ENCODE peak calls at places on chromosomes 2 and 18, in five cellular contexts. R, S, V, A and O are unnamed samples.

GRCh38 chr18:76459687-76460350 is 35.2 kb downstream of the ZNF516 start:
- DNase-seq in S (peak; percentile 74), A (no peak), V (no peak), R (peak; percentile 78), O (peak; percentile 81)

GRCh38 chr18:3207565-3207964 is 12.2 kb downstream of the MYOM1 start:
- DNase-seq in A (peak; percentile 55), R (no peak), S (no peak), V (no peak), O (no peak)

GRCh38 chr18:65016631-65017371 is 734.0 kb upstream of the CDH7 start:
- DNase-seq in V (no peak), S (no peak), R (no peak), A (no peak), O (no peak)

GRCh38 chr18:41378628-41379027 is 576.4 kb upstream of the PIK3C3 start:
- DNase-seq in A (no peak), R (no peak), S (peak; percentile 2), V (no peak), O (no peak)

GRCh38 chr2:1891147-1891546 is 146.8 kb upstream of the PXDN start:
- DNase-seq in V (no peak), S (no peak), R (no peak), A (no peak), O (no peak)

GRCh38 chr18:67217551-67218166 is 298.9 kb downstream of the DSEL start:
- DNase-seq in A (no peak), R (no peak), V (peak; percentile 62), S (peak; percentile 35), O (no peak)

GRCh38 chr2:227043981-227044380 is 120.0 kb downstream of the COL4A4 start:
- DNase-seq in R (no peak), V (no peak), A (no peak), S (no peak), O (no peak)

GRCh38 chr2:157221394-157221988 is 36.0 kb upstream of the GALNT5 start:
- DNase-seq in A (no peak), R (no peak), S (no peak), V (no peak), O (no peak)

GRCh38 chr18:621181-621580 is 24.4 kb downstream of the CLUL1 start:
- DNase-seq in A (no peak), S (no peak), V (no peak), R (no peak), O (no peak)

GRCh38 chr2:109677815-109678580 is 63.8 kb downstream of the SOWAHC start:
- DNase-seq in A (no peak), V (no peak), R (no peak), S (no peak), O (no peak)

GRCh38 chr2:113857454-113857853 is 32.4 kb upstream of the ACTR3 start:
- DNase-seq in R (no peak), V (no peak), S (no peak), A (no peak), O (no peak)

GRCh38 chr18:79952996-79953559 is 1.6 kb upstream of the SLC66A2 start:
- DNase-seq in A (no peak), S (no peak), V (peak; percentile 73), R (peak; percentile 68), O (peak; percentile 93)

GRCh38 chr2:239597216-239597615 is 196.4 kb upstream of the HDAC4 start:
- DNase-seq in S (no peak), R (peak; percentile 37), V (no peak), A (no peak), O (peak; percentile 92)

GRCh38 chr2:239596792-239597191 is 196.0 kb upstream of the HDAC4 start:
- DNase-seq in A (no peak), R (peak; percentile 45), V (no peak), S (no peak), O (no peak)

GRCh38 chr2:239594772-239595608 is 194.2 kb upstream of the HDAC4 start:
- DNase-seq in A (no peak), V (no peak), R (peak; percentile 76), S (no peak), O (peak; percentile 95)

GRCh38 chr2:239596298-239596697 is 195.5 kb upstream of the HDAC4 start:
- DNase-seq in S (no peak), V (no peak), A (no peak), R (peak; percentile 48), O (no peak)

GRCh38 chr2:239595711-239596110 is 194.9 kb upstream of the HDAC4 start:
- DNase-seq in R (peak; percentile 48), S (no peak), V (no peak), A (no peak), O (no peak)
- TF ChIP-seq POLR2AphosphoS5 in R (no peak), S (no peak), V (no peak), A (no peak), O (no peak)

GRCh38 chr2:235005603-235006259 is 53.9 kb downstream of the SH3BP4 start:
- DNase-seq in S (no peak), V (peak; percentile 77), A (no peak), R (no peak), O (no peak)
- TF ChIP-seq CTCF in S (no peak), V (peak; percentile 38), A (no peak), R (no peak), O (no peak)

GRCh38 chr2:48248251-48248933 is 281.6 kb upstream of the STON1 start:
- DNase-seq in V (no peak), A (no peak), R (no peak), S (peak; percentile 94), O (no peak)
- TF ChIP-seq POLR2AphosphoS5 in V (no peak), A (no peak), R (no peak), S (no peak), O (no peak)

GRCh38 chr2:27441226-27441926 is 805 bp upstream of the KRTCAP3 start:
- DNase-seq in S (no peak), R (no peak), A (no peak), V (peak; percentile 50), O (no peak)

GRCh38 chr2:27445155-27445554 is 3.0 kb downstream of the KRTCAP3 start:
- DNase-seq in S (no peak), V (no peak), R (no peak), A (no peak), O (no peak)

GRCh38 chr2:27441958-27442281 is 261 bp upstream of the KRTCAP3 start:
- DNase-seq in V (no peak), A (no peak), R (no peak), S (no peak), O (no peak)

GRCh38 chr2:27442981-27443323 is 771 bp downstream of the KRTCAP3 start:
- DNase-seq in S (no peak), R (no peak), V (peak; percentile 49), A (no peak), O (no peak)

GRCh38 chr2:27442282-27442980 is at the start of gene KRTCAP3:
- DNase-seq in R (no peak), S (no peak), V (peak; percentile 94), A (no peak), O (no peak)
- TF ChIP-seq CTCF in R (peak; percentile 29), S (no peak), V (peak; percentile 9), A (no peak), O (no peak)

DNA sequence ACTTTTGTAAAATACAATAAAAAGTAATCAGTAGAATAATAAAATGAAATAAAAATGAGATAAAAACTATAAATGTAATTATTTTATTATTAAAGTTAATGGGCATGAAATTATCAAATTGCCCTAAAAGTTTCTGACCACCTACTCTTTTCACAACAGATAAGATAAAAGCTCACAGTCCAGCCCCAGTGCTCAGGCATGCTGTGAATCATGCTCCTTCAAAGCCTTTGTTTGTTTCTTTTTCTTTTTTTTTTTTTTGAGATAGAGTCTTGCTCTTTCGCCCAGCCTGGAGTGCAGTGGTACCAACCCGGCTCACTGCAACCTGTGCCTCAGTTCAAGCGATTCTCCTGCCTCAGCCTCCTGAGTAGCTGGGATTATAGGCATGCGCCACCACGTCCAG is 181.7 kb downstream of the ANKRD44 start:
- DNase-seq in V (no peak), A (no peak), R (no peak), S (no peak), O (no peak)
- TF ChIP-seq POLR2AphosphoS5 in V (no peak), A (no peak), R (no peak), S (no peak), O (no peak)

DNA sequence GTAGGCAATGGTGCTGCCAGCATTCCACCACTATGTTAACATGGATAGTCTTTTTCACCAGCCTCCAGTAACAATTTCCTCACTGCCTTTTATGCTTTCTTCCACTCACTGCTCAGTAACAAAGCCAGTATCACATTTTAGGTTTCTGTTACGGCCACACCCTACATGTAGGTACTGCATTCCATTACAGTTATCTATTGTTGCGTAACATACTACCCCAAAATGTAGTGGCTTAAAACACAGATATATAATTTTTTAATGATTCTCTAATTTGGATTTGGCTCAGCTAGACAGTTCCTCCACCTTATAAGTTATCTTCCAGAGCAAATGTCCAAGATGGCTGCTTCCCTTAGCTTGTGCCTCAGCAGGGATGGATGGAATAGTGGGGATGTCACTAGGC is 498.7 kb upstream of the ACVR2A start:
- DNase-seq in S (no peak), V (no peak), A (no peak), R (no peak), O (no peak)
- TF ChIP-seq CTCF in S (no peak), V (no peak), A (no peak), R (no peak), O (no peak)

GRCh38 chr18:34886162-34886561 is 155.1 kb upstream of the MAPRE2 start:
- DNase-seq in R (no peak), A (no peak), V (no peak), S (no peak), O (no peak)

GRCh38 chr18:34884456-34884855 is 156.8 kb upstream of the MAPRE2 start:
- DNase-seq in A (no peak), R (no peak), V (no peak), S (no peak), O (no peak)

GRCh38 chr18:34880403-34880802 is 160.8 kb upstream of the MAPRE2 start:
- DNase-seq in A (peak; percentile 45), V (no peak), R (no peak), S (no peak), O (no peak)

DNA sequence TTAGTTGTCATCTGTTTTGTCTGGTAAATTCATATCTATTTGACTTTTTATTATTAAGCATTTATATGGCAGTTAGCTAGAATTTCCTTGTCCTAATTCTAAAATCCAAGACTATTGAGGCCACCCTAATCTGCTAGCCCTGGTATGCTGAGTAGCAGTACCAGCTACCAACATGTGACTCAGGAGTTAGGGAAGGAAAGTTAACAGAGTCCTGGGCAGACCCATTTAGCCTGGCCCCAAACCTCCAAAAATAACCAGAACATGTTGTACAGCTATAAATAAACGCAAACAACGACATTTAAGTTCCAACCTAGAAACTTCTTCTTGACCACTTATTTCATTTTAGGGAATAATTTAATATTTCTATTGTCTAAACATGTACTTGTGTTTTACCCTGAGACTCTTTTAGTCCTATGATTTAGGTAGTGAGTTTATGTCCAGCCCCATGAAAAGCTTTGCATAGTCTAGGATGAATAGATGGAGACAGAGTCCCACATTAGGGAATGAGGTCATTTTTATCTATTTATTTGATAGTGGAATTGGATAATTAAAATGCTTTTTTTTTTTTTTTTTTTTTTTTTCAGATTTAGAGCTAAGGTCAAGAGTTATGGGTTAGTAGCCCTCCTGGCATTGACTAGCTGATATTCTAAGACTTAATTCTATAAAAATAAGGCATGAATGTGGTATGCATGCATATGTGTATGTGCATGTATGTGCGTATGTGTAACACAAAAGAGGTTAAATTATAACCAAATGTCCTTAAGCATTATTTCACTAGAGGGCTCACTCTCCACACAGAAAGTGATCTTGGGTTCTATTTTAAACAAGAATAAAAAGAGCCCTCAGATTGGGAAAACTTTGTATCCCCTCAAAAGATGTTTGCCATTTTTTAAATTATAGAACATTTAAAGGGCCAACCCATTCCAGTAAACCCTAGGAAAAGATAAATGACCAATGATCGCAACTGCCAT is 160.0 kb upstream of the MAPRE2 start:
- DNase-seq in R (no peak), S (no peak), V (no peak), A (peak; percentile 7), O (no peak)
- TF ChIP-seq POLR2AphosphoS5 in R (no peak), S (no peak), V (no peak), A (no peak), O (no peak)